ENCODE peak calls at places on chromosomes 11 and 22, in ten cellular contexts. S is endodermal cell; V is Caco-2; M is Calu3; E is BE2C; X is coronary artery; H is HFF-Myc; D is uterus; C is foreskin keratinocyte; I is CD8-positive, alpha-beta T cell. Q is an unnamed sample.
A peak's percentile ranks its signal among the peaks of the same experiment; 100 is the strongest.

GRCh38 chr11:10450451-10451398 is 4.3 kb upstream of the AMPD3 start:
- DNase-seq in S (peak; percentile 95), V (peak; percentile 88), M (peak; percentile 85), E (no peak), X (no peak), H (no peak), D (peak; percentile 23), C (peak; percentile 55), I (peak; percentile 53), Q (no peak)

GRCh38 chr11:17686185-17686980 is 33.0 kb upstream of the MYOD1 start:
- DNase-seq in S (no peak), V (no peak), M (no peak), E (peak; percentile 81), X (no peak), H (no peak), D (no peak), C (no peak), I (no peak), Q (no peak)

GRCh38 chr22:38733329-38734202 is 22.2 kb downstream of the SUN2 start:
- DNase-seq in S (peak; percentile 86), V (peak; percentile 69), M (peak; percentile 61), E (peak; percentile 76), X (no peak), H (no peak), D (peak; percentile 67), C (no peak), I (peak; percentile 66), Q (no peak)

GRCh38 chr22:31618057-31618456 is 44.0 kb downstream of the PISD start:
- DNase-seq in S (peak; percentile 48), V (no peak), M (no peak), E (peak; percentile 60), X (no peak), H (no peak), D (no peak), C (no peak), I (no peak), Q (no peak)

GRCh38 chr11:21561589-21561988 is 631.3 kb upstream of the ANO5 start:
- DNase-seq in S (no peak), V (peak; percentile 24), M (no peak), E (no peak), X (no peak), H (no peak), D (no peak), C (peak; percentile 92), I (no peak), Q (no peak)

GRCh38 chr11:127859941-127860354 is 727.4 kb downstream of the ETS1 start:
- DNase-seq in S (no peak), V (no peak), M (no peak), E (no peak), X (no peak), H (no peak), D (no peak), C (peak; percentile 56), I (no peak), Q (no peak)

GRCh38 chr11:117230286-117230961 is 1.4 kb downstream of the PCSK7 start:
- DNase-seq in S (no peak), V (no peak), M (no peak), E (no peak), X (peak; percentile 45), H (no peak), D (no peak), C (peak; percentile 12), I (peak; percentile 48), Q (no peak)

GRCh38 chr11:116300252-116300651 is 472.5 kb downstream of the BUD13 start:
- DNase-seq in S (no peak), V (no peak), M (no peak), E (peak; percentile 57), X (no peak), H (no peak), D (no peak), C (no peak), I (no peak), Q (no peak)

GRCh38 chr11:119783466-119784400 is 54.7 kb upstream of the NECTIN1 start:
- DNase-seq in S (no peak), V (no peak), M (no peak), E (no peak), X (no peak), H (no peak), D (no peak), C (peak; percentile 10), I (no peak), Q (no peak)

GRCh38 chr11:110366234-110366633 is 63.5 kb upstream of the FDX1 start:
- DNase-seq in S (no peak), V (no peak), M (peak; percentile 51), E (peak; percentile 21), X (no peak), H (no peak), D (no peak), C (peak; percentile 70), I (no peak), Q (no peak)

DNA sequence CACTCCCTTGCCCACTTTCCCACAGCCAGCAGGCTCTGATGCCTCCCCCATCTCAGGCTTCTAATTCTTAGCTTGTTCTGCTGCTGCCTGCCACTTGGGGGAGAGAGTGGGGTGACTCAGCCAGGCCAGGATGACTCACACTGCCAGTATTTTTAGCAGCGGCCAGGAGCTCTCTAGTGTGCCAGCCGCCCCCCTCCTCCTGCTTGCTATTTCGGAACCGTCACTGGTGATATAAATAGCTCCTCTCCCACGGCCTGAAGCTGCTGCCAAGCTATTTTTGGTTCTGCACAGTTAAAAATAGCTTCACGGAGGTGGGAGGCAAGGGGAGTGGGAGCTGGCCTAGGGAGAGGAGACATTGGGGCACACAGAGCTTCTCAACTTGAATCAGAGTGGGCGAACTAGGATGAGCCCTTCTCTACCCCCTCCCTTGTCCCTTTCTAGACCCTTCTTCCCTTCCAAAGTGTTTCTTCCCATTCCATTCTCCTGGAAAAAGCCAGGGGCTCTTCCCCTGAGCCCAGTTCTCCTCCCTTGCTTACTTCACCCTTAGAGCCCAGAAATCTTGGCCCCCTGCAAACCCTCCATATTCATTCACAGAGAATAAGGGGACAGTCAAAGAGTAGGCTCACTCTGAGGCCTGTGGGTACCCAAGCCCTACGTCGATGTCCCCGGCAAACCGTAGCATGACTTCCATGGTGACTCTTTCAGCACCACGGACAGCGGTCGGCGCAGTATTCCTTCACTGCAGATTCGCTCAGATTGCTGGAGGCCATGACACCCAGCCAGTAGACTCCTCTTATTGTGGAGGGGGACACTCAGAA is 2.5 kb upstream of the NPAS4 start:
- DNase-seq in S (peak; percentile 96), V (peak; percentile 89), M (peak; percentile 77), E (peak; percentile 82), X (peak; percentile 94), H (peak; percentile 45), D (peak; percentile 85), C (peak; percentile 75), I (peak; percentile 49), Q (peak; percentile 92)
- TF ChIP-seq CTCF in S (peak; percentile 49), V (no peak), M (peak; percentile 66), E (peak; percentile 67), X (no peak), H (peak; percentile 35), D (peak; percentile 47), C (peak; percentile 67), I (no peak), Q (peak; percentile 48)

GRCh38 chr11:69682681-69683326 is 7.7 kb upstream of the LTO1 start:
- DNase-seq in S (no peak), V (no peak), M (no peak), E (no peak), X (no peak), H (no peak), D (no peak), C (no peak), I (no peak), Q (no peak)

GRCh38 chr11:69682221-69682620 is 7.1 kb upstream of the LTO1 start:
- DNase-seq in S (no peak), V (no peak), M (no peak), E (no peak), X (no peak), H (no peak), D (no peak), C (no peak), I (no peak), Q (no peak)

GRCh38 chr11:69685348-69685747 is 10.2 kb upstream of the LTO1 start:
- DNase-seq in S (no peak), V (no peak), M (no peak), E (no peak), X (no peak), H (no peak), D (no peak), C (no peak), I (no peak), Q (no peak)

GRCh38 chr11:69684651-69685050 is 9.5 kb upstream of the LTO1 start:
- DNase-seq in S (no peak), V (no peak), M (no peak), E (no peak), X (no peak), H (no peak), D (no peak), C (no peak), I (no peak), Q (no peak)

DNA sequence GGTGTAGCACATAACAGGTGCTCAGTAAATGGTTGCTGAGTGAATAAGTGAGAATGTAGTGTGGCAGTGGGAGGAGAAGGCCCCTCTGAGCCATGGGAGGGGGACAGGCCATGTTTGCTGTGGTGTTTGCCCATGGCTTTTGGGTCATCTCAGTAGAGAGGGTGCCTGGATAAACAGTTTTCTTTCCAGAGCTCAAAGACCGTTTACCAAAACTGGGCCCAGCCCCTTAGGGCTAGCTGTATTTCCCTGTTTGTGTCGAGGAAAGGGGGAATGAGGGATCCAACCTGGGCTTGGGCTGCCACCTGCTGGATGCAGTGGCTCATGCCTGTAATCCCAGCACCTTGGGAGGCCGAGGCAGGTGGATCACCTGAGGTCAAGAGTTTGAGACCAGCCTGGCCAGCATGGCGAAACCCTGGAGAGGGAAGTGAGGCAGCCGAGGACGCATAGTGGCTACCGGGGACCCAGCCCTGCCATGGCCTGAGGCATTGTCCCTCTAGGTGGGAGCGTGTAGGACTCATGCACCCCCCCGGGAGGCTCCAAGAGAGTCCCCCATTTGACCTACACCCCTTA is 8.7 kb upstream of the LTO1 start:
- DNase-seq in S (peak; percentile 87), V (peak; percentile 79), M (peak; percentile 78), E (peak; percentile 58), X (no peak), H (no peak), D (no peak), C (no peak), I (no peak), Q (no peak)
- TF ChIP-seq CTCF in S (peak; percentile 80), V (peak; percentile 76), M (peak; percentile 69), E (peak; percentile 66), X (no peak), H (peak; percentile 52), D (no peak), C (peak; percentile 80), I (no peak), Q (peak; percentile 35)

DNA sequence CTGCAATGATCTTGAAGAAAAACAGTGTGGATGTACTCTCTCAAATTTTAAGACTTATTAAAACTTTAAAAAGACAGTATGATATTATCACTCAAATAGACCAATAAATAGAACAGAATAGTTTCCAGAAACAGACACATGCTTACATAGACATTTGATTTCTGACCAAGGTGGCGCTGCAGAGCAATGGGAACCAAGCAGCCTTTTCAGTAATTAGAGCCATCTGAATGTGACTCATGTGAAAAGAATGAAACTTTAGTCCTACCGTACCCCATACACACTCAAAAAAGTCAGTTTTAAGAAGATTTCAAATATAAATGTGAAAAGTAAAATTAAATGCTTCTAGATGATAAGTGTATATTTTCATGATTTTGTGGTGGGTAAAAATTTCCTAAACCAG is 74.2 kb upstream of the MS4A8 start:
- DNase-seq in S (peak; percentile 81), V (peak; percentile 42), M (peak; percentile 10), E (peak; percentile 23), X (no peak), H (peak; percentile 41), D (no peak), C (peak; percentile 33), I (no peak), Q (no peak)
- TF ChIP-seq CTCF in S (peak; percentile 75), V (no peak), M (no peak), E (peak; percentile 44), X (no peak), H (peak; percentile 37), D (no peak), C (peak; percentile 39), I (no peak), Q (peak; percentile 53)

GRCh38 chr22:19576460-19577421 is 52.5 kb upstream of the CLDN5 start:
- DNase-seq in S (peak; percentile 75), V (no peak), M (peak; percentile 13), E (peak; percentile 55), X (no peak), H (no peak), D (no peak), C (peak; percentile 84), I (peak; percentile 59), Q (no peak)
- TF ChIP-seq CTCF in S (no peak), V (no peak), M (no peak), E (no peak), X (no peak), H (no peak), D (no peak), C (no peak), I (no peak), Q (no peak)

Q was measured in osteocyte.